ENCODE peak calls at places on chromosomes 1 and 21, in ten cellular contexts. K, Y, M, X, T, A, R, C, D and F are unnamed samples.

GRCh38 chr1:24138481-24139158 is 4.3 kb downstream of the IL22RA1 start:
- DNase-seq in K (no peak), X (no peak), Y (no peak), R (no peak), C (no peak), D (no peak), T (no peak), A (no peak), M (no peak), F (no peak)

GRCh38 chr21:36330904-36331303 is 10.9 kb downstream of the MORC3 start:
- DNase-seq in M (peak; percentile 51), C (no peak), T (peak; percentile 63), Y (no peak), K (no peak), D (no peak), X (no peak), A (peak; percentile 57), R (no peak), F (peak; percentile 53)

GRCh38 chr1:219745070-219745469 is 132.2 kb upstream of the ZC3H11B start:
- DNase-seq in C (no peak), R (no peak), K (no peak), X (no peak), T (no peak), Y (no peak), M (no peak), A (no peak), D (no peak), F (no peak)

GRCh38 chr1:21212126-21212525 is 35.4 kb upstream of the EIF4G3 start:
- DNase-seq in K (no peak), R (no peak), C (no peak), D (no peak), Y (no peak), A (no peak), T (no peak), M (no peak), X (no peak), F (no peak)

GRCh38 chr1:184822267-184822666 is 67.6 kb upstream of the EDEM3 start:
- DNase-seq in Y (no peak), K (no peak), A (no peak), R (no peak), C (no peak), D (no peak), T (no peak), M (no peak), X (no peak), F (no peak)

GRCh38 chr1:22159858-22160257 is 17.0 kb upstream of the WNT4 start:
- DNase-seq in A (no peak), K (no peak), D (no peak), T (no peak), R (no peak), Y (no peak), X (no peak), C (no peak), M (no peak), F (no peak)

GRCh38 chr1:31344503-31344902 is 28.4 kb downstream of the FABP3 start:
- DNase-seq in Y (no peak), T (no peak), M (no peak), D (no peak), A (no peak), R (no peak), C (no peak), K (no peak), X (no peak), F (no peak)

GRCh38 chr1:181453541-181454201 is 29.6 kb upstream of the CACNA1E start:
- DNase-seq in K (no peak), D (no peak), X (no peak), C (peak; percentile 23), R (no peak), T (no peak), Y (no peak), M (no peak), A (no peak), F (no peak)

GRCh38 chr1:186738896-186739295 is 58.7 kb upstream of the PTGS2 start:
- DNase-seq in K (no peak), R (no peak), D (no peak), M (no peak), A (no peak), X (no peak), T (no peak), C (no peak), Y (no peak), F (no peak)

GRCh38 chr1:60388092-60388987 is 314.8 kb upstream of the C1orf87 start:
- DNase-seq in T (no peak), D (no peak), M (no peak), K (no peak), X (no peak), A (no peak), Y (no peak), C (no peak), R (no peak), F (no peak)

GRCh38 chr1:204376919-204377799 is 17.4 kb upstream of the PLEKHA6 start:
- DNase-seq in C (no peak), T (peak; percentile 91), X (no peak), K (no peak), R (no peak), M (peak; percentile 95), D (no peak), Y (no peak), A (peak; percentile 91), F (no peak)

GRCh38 chr1:58718435-58718834 is 18.6 kb upstream of the MYSM1 start:
- DNase-seq in R (no peak), M (no peak), A (no peak), C (no peak), T (no peak), X (no peak), Y (no peak), K (no peak), D (peak; percentile 70), F (no peak)

GRCh38 chr1:209046935-209047334 is 536.6 kb upstream of the CAMK1G start:
- DNase-seq in M (no peak), X (no peak), R (no peak), D (no peak), C (no peak), T (no peak), K (no peak), A (no peak), Y (no peak), F (no peak)
- TF ChIP-seq POLR2A in M (no peak), X (no peak), R (no peak), D (no peak), C (no peak), T (no peak), K (no peak), A (no peak), Y (no peak), F (no peak)

DNA sequence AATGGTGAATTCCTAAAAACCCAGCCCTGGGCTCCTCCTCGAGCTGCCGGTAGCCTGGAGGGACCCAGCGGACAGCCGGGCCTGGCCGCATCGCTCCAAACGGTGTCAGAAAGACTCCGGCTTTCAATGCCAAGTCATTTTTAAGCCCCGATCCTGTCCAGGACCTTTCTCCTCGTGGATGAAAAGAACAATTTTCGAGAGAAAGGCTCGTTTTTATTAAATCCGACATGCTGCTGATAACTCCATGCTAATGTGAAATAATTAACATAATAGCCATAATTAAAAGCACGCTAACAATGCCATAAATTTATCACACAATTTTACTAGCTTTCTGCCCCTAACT is 4.6 kb upstream of the FOXD3 start:
- DNase-seq in Y (no peak), X (no peak), D (no peak), K (no peak), A (no peak), M (no peak), T (no peak), R (no peak), C (no peak), F (no peak)
- H3K27me3 ChIP-seq in Y (peaks cover 80% of the 10 kb centered on the region), X (peaks cover 42% of the 10 kb centered on the region), D (peaks cover 63% of the 10 kb centered on the region), K (peaks cover 97% of the 10 kb centered on the region), A (peaks cover 84% of the 10 kb centered on the region), M (peaks cover 63% of the 10 kb centered on the region), T (peaks cover 99% of the 10 kb centered on the region), R (peaks cover 34% of the 10 kb centered on the region), C (peaks cover 37% of the 10 kb centered on the region), F (peaks cover 6% of the 10 kb centered on the region)

DNA sequence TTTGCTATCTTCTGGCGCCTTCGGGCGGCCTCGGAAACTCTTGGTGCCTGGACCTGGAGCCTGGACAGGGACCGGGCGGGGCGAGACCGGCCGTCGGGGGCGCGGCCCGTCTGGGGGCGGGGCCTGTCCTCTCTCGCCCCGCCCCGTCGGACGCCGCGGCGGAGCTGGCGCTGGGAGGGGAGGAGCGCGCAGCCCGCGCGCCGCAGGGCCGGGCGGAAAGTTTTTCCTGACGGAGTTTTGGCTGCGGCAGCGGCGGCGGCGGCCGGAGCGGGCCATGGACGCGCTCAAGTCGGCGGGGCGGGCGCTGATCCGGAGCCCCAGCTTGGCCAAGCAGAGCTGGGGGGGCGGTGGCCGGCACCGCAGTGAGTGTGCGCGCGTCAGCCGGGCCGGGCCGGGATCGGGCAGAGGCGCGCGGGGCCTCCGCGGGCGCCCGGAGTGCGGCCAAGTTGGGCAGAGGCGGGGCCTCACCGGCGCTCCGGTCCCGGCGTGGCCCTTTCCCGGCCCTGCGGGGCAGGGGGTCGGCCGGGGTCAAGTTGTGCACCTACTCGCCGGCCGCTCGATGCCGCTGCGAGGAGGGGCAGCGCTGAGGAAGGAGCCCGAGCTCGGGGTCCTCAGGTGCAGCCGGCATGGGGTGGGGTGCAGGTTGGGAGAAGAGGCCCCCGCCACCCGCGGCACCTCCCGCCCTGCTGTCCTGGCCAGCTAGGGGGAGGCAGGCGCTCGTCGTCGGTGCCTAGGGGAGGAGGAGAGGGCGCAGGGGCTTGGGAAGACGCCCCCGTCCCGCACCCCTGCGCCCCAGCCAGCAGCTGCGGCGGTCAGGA is at the start of gene LDLRAP1:
- DNase-seq in M (peak; percentile 78), K (no peak), A (peak; percentile 77), R (peak; percentile 96), Y (peak; percentile 55), T (peak; percentile 83), D (peak; percentile 88), C (peak; percentile 87), X (peak; percentile 83), F (peak; percentile 61)
- TF ChIP-seq POLR2A in M (peak; percentile 66), K (peak; percentile 42), A (no peak), R (peak; percentile 94), Y (peak; percentile 84), T (peak; percentile 69), D (no peak), C (no peak), X (peak; percentile 92), F (peak; percentile 85)

GRCh38 chr1:8462298-8462946 is 144.5 kb downstream of the SLC45A1 start:
- DNase-seq in D (no peak), K (no peak), M (no peak), T (no peak), C (no peak), A (no peak), R (peak; percentile 50), Y (no peak), X (peak; percentile 42), F (no peak)

GRCh38 chr1:8463144-8463927 is 145.4 kb downstream of the SLC45A1 start:
- DNase-seq in K (no peak), T (peak; percentile 47), A (peak; percentile 50), Y (no peak), C (no peak), X (peak; percentile 32), D (no peak), R (no peak), M (peak; percentile 47), F (no peak)

GRCh38 chr1:8460784-8461183 is 142.9 kb downstream of the SLC45A1 start:
- DNase-seq in C (no peak), K (no peak), T (no peak), A (no peak), R (no peak), M (no peak), Y (no peak), X (no peak), D (no peak), F (no peak)

GRCh38 chr1:8460132-8460544 is 142.2 kb downstream of the SLC45A1 start:
- DNase-seq in R (no peak), X (no peak), Y (no peak), A (no peak), M (no peak), T (no peak), K (no peak), D (no peak), C (no peak), F (no peak)

GRCh38 chr1:8461341-8462110 is 143.6 kb downstream of the SLC45A1 start:
- DNase-seq in A (no peak), X (no peak), Y (no peak), C (no peak), M (no peak), K (no peak), D (no peak), T (no peak), R (no peak), F (no peak)
- H3K27me3 ChIP-seq in A (no peaks in the 10 kb centered on the region), X (no peaks in the 10 kb centered on the region), Y (no peaks in the 10 kb centered on the region), C (no peaks in the 10 kb centered on the region), M (no peaks in the 10 kb centered on the region), K (no peaks in the 10 kb centered on the region), D (no peaks in the 10 kb centered on the region), T (no peaks in the 10 kb centered on the region), R (no peaks in the 10 kb centered on the region), F (no peaks in the 10 kb centered on the region)